ENCODE peak calls at places on chromosomes 11 and 22, in ten cellular contexts. V is cardiac muscle cell, D is H9, U is bronchial epithelial cell, N is pancreas, Z is transverse colon, L is brain microvascular endothelial cell, M is kidney, A is thoracic aorta, G is MCF 10A. F is an unnamed sample.

GRCh38 chr22:46815896-46816721 is 53.7 kb downstream of the TBC1D22A start:
- DNase-seq in U (no peak), V (no peak), Z (no peak), D (no peak), A (no peak), M (peak), G (peak), L (no peak), N (no peak), F (peak)

GRCh38 chr11:90805172-90805571 is 582.3 kb upstream of the CHORDC1 start:
- DNase-seq in L (no peak), A (no peak), U (peak), N (no peak), Z (no peak), V (no peak), D (no peak), M (no peak), G (peak), F (no peak)

GRCh38 chr11:110311783-110312578 is 15.6 kb upstream of the RDX start:
- DNase-seq in M (no peak), A (no peak), L (peak), N (no peak), G (peak), U (peak), V (no peak), Z (no peak), D (no peak), F (no peak)

GRCh38 chr11:120057595-120058581 is 80.0 kb downstream of the TRIM29 start:
- DNase-seq in D (peak), G (peak), L (peak), U (peak), A (no peak), Z (peak), N (no peak), M (no peak), V (no peak), F (no peak)

GRCh38 chr11:113474362-113475159 is 637 bp downstream of the DRD2 start:
- DNase-seq in D (peak), L (peak), V (peak), G (peak), Z (peak), M (peak), N (peak), A (peak), U (peak), F (no peak)

GRCh38 chr11:28632338-28632737 is 524.1 kb downstream of the METTL15 start:
- DNase-seq in Z (no peak), D (no peak), G (no peak), L (peak), U (peak), N (no peak), M (no peak), V (no peak), A (no peak), F (no peak)

GRCh38 chr11:66856496-66857233 is at the start of gene LRFN4:
- DNase-seq in D (no peak), A (no peak), L (no peak), Z (peak), N (no peak), M (no peak), G (no peak), U (peak), V (peak), F (peak)

GRCh38 chr11:61913699-61914395 is 3.5 kb downstream of the RAB3IL1 start:
- DNase-seq in V (no peak), L (no peak), Z (no peak), M (no peak), N (no peak), D (no peak), A (no peak), G (no peak), U (no peak), F (peak)

GRCh38 chr11:19978668-19979518 is 181.4 kb downstream of the DBX1 start:
- DNase-seq in N (no peak), V (no peak), M (no peak), D (no peak), L (peak), G (peak), U (peak), Z (no peak), A (no peak), F (no peak)

GRCh38 chr11:11387906-11388305 is 34.9 kb upstream of the CSNK2A3 start:
- DNase-seq in G (no peak), M (no peak), A (no peak), Z (no peak), U (no peak), V (no peak), L (no peak), N (no peak), D (no peak), F (no peak)

GRCh38 chr22:48267681-48268080 is 1505.2 kb downstream of the TBC1D22A start:
- DNase-seq in N (no peak), U (no peak), A (no peak), M (no peak), V (no peak), L (no peak), D (no peak), G (no peak), Z (no peak), F (no peak)

GRCh38 chr11:64384981-64385952 is 26.3 kb downstream of the RPS6KA4 start:
- DNase-seq in D (no peak), M (no peak), L (no peak), G (no peak), A (no peak), U (no peak), N (no peak), V (peak), Z (no peak), F (no peak)

GRCh38 chr11:6703247-6704063 is 20.3 kb upstream of the MRPL17 start:
- DNase-seq in U (peak), N (no peak), G (peak), Z (peak), M (no peak), A (no peak), L (peak), V (peak), D (peak), F (no peak)

GRCh38 chr11:22466809-22467208 is 128.6 kb downstream of the SLC17A6 start:
- DNase-seq in L (peak), M (no peak), U (peak), G (peak), N (no peak), Z (no peak), V (no peak), D (no peak), A (no peak), F (no peak)

GRCh38 chr11:75475767-75476650 is 43.0 kb upstream of the KLHL35 start:
- DNase-seq in U (peak), Z (peak), A (no peak), N (no peak), M (peak), G (peak), V (no peak), L (peak), D (no peak), F (peak)

GRCh38 chr11:119619665-119620064 is 109.3 kb downstream of the NECTIN1 start:
- DNase-seq in M (no peak), N (no peak), D (no peak), G (no peak), A (no peak), L (no peak), U (no peak), Z (no peak), V (no peak), F (no peak)

GRCh38 chr11:75369846-75370245 is 18.4 kb upstream of the ARRB1 start:
- DNase-seq in M (no peak), G (no peak), U (no peak), D (no peak), N (no peak), V (no peak), L (no peak), Z (no peak), A (no peak), F (no peak)

GRCh38 chr22:25750569-25751173 is 8.7 kb downstream of the MYO18B start:
- DNase-seq in M (no peak), U (no peak), L (no peak), V (no peak), D (no peak), G (no peak), Z (no peak), N (no peak), A (no peak), F (no peak)

GRCh38 chr22:31080164-31080847 is 812 bp upstream of the SMTN start:
- DNase-seq in L (no peak), V (no peak), A (no peak), G (no peak), D (no peak), U (no peak), N (no peak), Z (no peak), M (no peak), F (no peak)

GRCh38 chr11:111561801-111562325 is 21.3 kb downstream of the LAYN start:
- DNase-seq in G (peak), M (no peak), N (no peak), U (peak), A (no peak), Z (no peak), L (peak), D (no peak), V (no peak), F (no peak)

GRCh38 chr11:126150256-126150655 is 61.2 kb downstream of the RPUSD4 start:
- DNase-seq in L (no peak), V (no peak), U (no peak), A (no peak), N (no peak), M (no peak), Z (no peak), D (no peak), G (no peak), F (no peak)

GRCh38 chr11:66974724-66975402 is at the start of gene C11orf86:
- DNase-seq in N (no peak), G (no peak), A (no peak), L (no peak), U (no peak), M (no peak), D (peak), V (no peak), Z (peak), F (peak)

GRCh38 chr22:36395922-36396321 is 8.2 kb upstream of the MYH9 start:
- DNase-seq in L (peak), N (no peak), M (no peak), Z (no peak), U (peak), A (no peak), G (no peak), V (no peak), D (no peak), F (no peak)

GRCh38 chr22:27329966-27330645 is 471.4 kb downstream of the MN1 start:
- DNase-seq in V (no peak), M (no peak), U (no peak), G (no peak), N (no peak), Z (no peak), A (no peak), D (peak), L (no peak), F (no peak)

GRCh38 chr11:65781962-65782815 is 1.4 kb upstream of the AP5B1 start:
- DNase-seq in G (no peak), M (peak), V (no peak), L (no peak), N (peak), U (no peak), D (no peak), Z (no peak), A (no peak), F (peak)

GRCh38 chr11:35529971-35530495 is 4.6 kb upstream of the PAMR1 start:
- DNase-seq in V (no peak), U (peak), D (no peak), G (peak), M (no peak), L (peak), N (no peak), Z (no peak), A (peak), F (no peak)

GRCh38 chr11:77400775-77401469 is 73.0 kb downstream of the PAK1 start:
- DNase-seq in Z (no peak), V (no peak), M (no peak), U (no peak), G (no peak), L (no peak), N (no peak), A (no peak), D (no peak), F (no peak)

GRCh38 chr11:11265994-11266606 is 87.0 kb downstream of the CSNK2A3 start:
- DNase-seq in Z (peak), U (peak), G (peak), M (no peak), N (peak), D (peak), A (no peak), V (peak), L (peak), F (no peak)

GRCh38 chr11:17063171-17064002 is 14.1 kb downstream of the RPS13 start:
- DNase-seq in Z (peak), L (peak), A (no peak), M (no peak), N (peak), G (peak), V (peak), D (peak), U (peak), F (peak)

GRCh38 chr11:119722281-119722794 is 6.7 kb downstream of the NECTIN1 start:
- DNase-seq in M (no peak), D (no peak), U (no peak), A (no peak), N (peak), L (no peak), V (no peak), G (no peak), Z (peak), F (peak)

GRCh38 chr11:71136095-71136845 is 116.1 kb downstream of the SHANK2 start:
- DNase-seq in G (no peak), U (no peak), A (no peak), D (no peak), V (no peak), L (no peak), Z (no peak), N (no peak), M (no peak), F (no peak)

GRCh38 chr22:35299217-35299716 is 427 bp upstream of the TOM1 start:
- DNase-seq in L (no peak), D (no peak), V (no peak), Z (no peak), U (peak), N (no peak), A (no peak), G (peak), M (no peak), F (no peak)

GRCh38 chr11:122197055-122197987 is 81.3 kb upstream of the BLID start:
- DNase-seq in N (no peak), D (no peak), U (peak), V (no peak), Z (no peak), M (no peak), A (peak), G (peak), L (peak), F (no peak)

GRCh38 chr11:111135101-111135500 is 110.4 kb upstream of the POU2AF2 start:
- DNase-seq in L (no peak), D (no peak), V (no peak), M (no peak), N (no peak), A (no peak), Z (no peak), U (no peak), G (no peak), F (no peak)

GRCh38 chr11:64607381-64608259 is 16.6 kb downstream of the SLC22A12 start:
- DNase-seq in A (no peak), U (peak), Z (no peak), N (peak), G (no peak), V (no peak), L (no peak), M (peak), D (no peak), F (peak)

GRCh38 chr22:37822079-37822833 is 926 bp upstream of the GALR3 start:
- DNase-seq in A (no peak), L (no peak), Z (no peak), M (no peak), V (no peak), U (no peak), N (no peak), G (no peak), D (peak), F (no peak)
- TF ChIP-seq CTCF in A (no peak), L (no peak), Z (no peak), M (no peak), V (no peak), U (no peak), N (no peak), G (no peak), D (peak), F (no peak)

GRCh38 chr11:2930705-2931415 is 1.6 kb upstream of the PHLDA2 start:
- DNase-seq in A (no peak), L (peak), D (peak), V (peak), G (peak), U (peak), M (peak), N (peak), Z (peak), F (peak)

GRCh38 chr11:2929511-2929879 is 275 bp upstream of the PHLDA2 start:
- DNase-seq in U (peak), N (peak), L (peak), M (peak), A (peak), D (no peak), G (peak), V (no peak), Z (peak), F (peak)

GRCh38 chr11:2931416-2931746 is 2.2 kb upstream of the PHLDA2 start:
- DNase-seq in A (no peak), N (no peak), Z (no peak), V (no peak), M (no peak), U (no peak), L (no peak), G (no peak), D (no peak), F (no peak)

GRCh38 chr11:2928605-2929510 is at the start of gene PHLDA2:
- DNase-seq in A (no peak), G (peak), V (peak), U (peak), M (peak), L (peak), Z (peak), D (peak), N (peak), F (peak)

GRCh38 chr11:2929880-2930704 is 872 bp upstream of the PHLDA2 start:
- DNase-seq in A (no peak), D (peak), L (peak), G (peak), U (peak), N (peak), Z (peak), M (peak), V (no peak), F (peak)
- TF ChIP-seq CTCF in A (no peak), D (no peak), L (peak), G (no peak), U (no peak), N (no peak), Z (no peak), M (peak), V (peak), F (no peak)

GRCh38 chr22:49724893-49725489 is 102.7 kb downstream of the BRD1 start:
- DNase-seq in L (peak), V (peak), N (peak), D (peak), A (no peak), M (peak), Z (peak), G (no peak), U (no peak), F (no peak)
- TF ChIP-seq CTCF in L (peak), V (peak), N (peak), D (peak), A (no peak), M (peak), Z (peak), G (no peak), U (peak), F (peak)

GRCh38 chr22:41271787-41272186 is 14.2 kb downstream of the RANGAP1 start:
- DNase-seq in A (no peak), D (no peak), L (no peak), G (no peak), Z (no peak), M (no peak), N (no peak), U (no peak), V (no peak), F (no peak)
- TF ChIP-seq CTCF in A (no peak), D (no peak), L (no peak), G (no peak), Z (no peak), M (no peak), N (no peak), U (no peak), V (no peak), F (no peak)

GRCh38 chr11:69377029-69377952 is 83.3 kb downstream of the MYEOV start:
- DNase-seq in U (peak), M (peak), G (peak), L (no peak), Z (no peak), D (no peak), A (no peak), N (peak), V (no peak), F (no peak)

GRCh38 chr11:69374110-69374981 is 80.4 kb downstream of the MYEOV start:
- DNase-seq in M (peak), U (no peak), N (peak), D (peak), L (no peak), G (no peak), Z (peak), A (no peak), V (no peak), F (peak)

GRCh38 chr11:69375316-69376154 is 81.6 kb downstream of the MYEOV start:
- DNase-seq in G (no peak), L (no peak), N (no peak), U (no peak), V (no peak), D (no peak), Z (peak), M (peak), A (no peak), F (no peak)

GRCh38 chr11:69377953-69378302 is 84.0 kb downstream of the MYEOV start:
- DNase-seq in D (no peak), V (no peak), L (no peak), U (no peak), A (no peak), N (peak), Z (no peak), G (no peak), M (peak), F (no peak)

GRCh38 chr11:69376155-69377028 is 82.4 kb downstream of the MYEOV start:
- DNase-seq in G (no peak), M (peak), U (no peak), D (no peak), N (no peak), A (no peak), Z (peak), V (no peak), L (no peak), F (peak)
- TF ChIP-seq CTCF in G (no peak), M (no peak), U (no peak), D (no peak), N (no peak), A (no peak), Z (no peak), V (no peak), L (no peak), F (no peak)

DNA sequence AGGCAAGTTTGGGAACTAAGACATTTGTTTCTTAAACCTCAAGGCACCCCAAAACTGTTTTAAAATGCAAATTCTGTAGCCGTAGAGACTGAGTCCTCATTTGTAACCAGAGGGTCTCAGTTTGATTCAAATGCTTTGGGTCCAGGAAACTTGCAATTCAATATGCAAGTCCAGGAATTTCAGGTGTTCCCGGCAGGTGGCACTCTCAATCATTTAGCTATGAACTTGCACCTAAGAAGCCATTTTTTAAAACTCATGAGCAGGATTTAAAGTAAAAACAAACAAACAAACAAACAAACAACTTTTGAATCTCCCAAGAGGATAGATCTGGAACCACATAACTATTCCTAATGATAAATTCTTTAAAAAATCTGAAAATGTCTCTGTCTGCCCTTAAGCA is 8.7 kb upstream of the ABTB2 start:
- DNase-seq in D (no peak), Z (peak), N (no peak), V (no peak), G (peak), U (peak), M (no peak), A (no peak), L (no peak), F (no peak)
- TF ChIP-seq CTCF in D (peak), Z (peak), N (peak), V (peak), G (peak), U (peak), M (peak), A (no peak), L (peak), F (no peak)

GRCh38 chr11:131038597-131038996 is 122.3 kb upstream of the SNX19 start:
- DNase-seq in A (no peak), G (peak), D (no peak), M (no peak), N (no peak), V (peak), Z (no peak), U (peak), L (peak), F (no peak)
- TF ChIP-seq CTCF in A (no peak), G (peak), D (peak), M (no peak), N (no peak), V (peak), Z (no peak), U (peak), L (peak), F (no peak)